ENCODE peak calls at places on chromosomes 16 and 17, in seven cellular contexts. One of them, this sample, is unnamed.

GRCh38 chr17:39208136-39208535 is 8.1 kb downstream of the RPL19 start:
- DNase-seq in NCI-H2081: no peak
- DNase-seq in stromal cell of bone marrow: no peak
- DNase-seq in CD8-positive, alpha-beta T cell: no peak
- DNase-seq in NCI-H1092: no peak
- DNase-seq in Ammon's horn: peak
- DNase-seq in germinal center: no peak
- DNase-seq in this sample: no peak

GRCh38 chr17:39114744-39115534 is 36.5 kb downstream of the PLXDC1 start:
- DNase-seq in Ammon's horn: no peak
- DNase-seq in stromal cell of bone marrow: peak
- DNase-seq in NCI-H2081: no peak
- DNase-seq in germinal center: no peak
- DNase-seq in CD8-positive, alpha-beta T cell: no peak
- DNase-seq in NCI-H1092: no peak
- DNase-seq in this sample: no peak

GRCh38 chr17:66405836-66406679 is 103.6 kb downstream of the PRKCA start:
- DNase-seq in CD8-positive, alpha-beta T cell: no peak
- DNase-seq in germinal center: no peak
- DNase-seq in NCI-H2081: peak
- DNase-seq in NCI-H1092: peak
- DNase-seq in Ammon's horn: peak
- DNase-seq in stromal cell of bone marrow: peak
- DNase-seq in this sample: no peak

GRCh38 chr16:20799599-20799998 is 6.7 kb downstream of the ERI2 start:
- DNase-seq in germinal center: no peak
- DNase-seq in stromal cell of bone marrow: no peak
- DNase-seq in NCI-H2081: no peak
- DNase-seq in Ammon's horn: no peak
- DNase-seq in NCI-H1092: no peak
- DNase-seq in CD8-positive, alpha-beta T cell: no peak
- DNase-seq in this sample: no peak

GRCh38 chr17:80839401-80839800 is 152.2 kb upstream of the CHMP6 start:
- DNase-seq in Ammon's horn: peak
- DNase-seq in germinal center: no peak
- DNase-seq in CD8-positive, alpha-beta T cell: no peak
- DNase-seq in NCI-H1092: peak
- DNase-seq in stromal cell of bone marrow: no peak
- DNase-seq in NCI-H2081: no peak
- DNase-seq in this sample: no peak

GRCh38 chr17:45687594-45687993 is 96.5 kb upstream of the CRHR1 start:
- DNase-seq in CD8-positive, alpha-beta T cell: no peak
- DNase-seq in stromal cell of bone marrow: no peak
- DNase-seq in Ammon's horn: no peak
- DNase-seq in NCI-H2081: no peak
- DNase-seq in germinal center: no peak
- DNase-seq in NCI-H1092: no peak
- DNase-seq in this sample: no peak

GRCh38 chr16:10594312-10594950 is 14.0 kb upstream of the EMP2 start:
- DNase-seq in germinal center: peak
- DNase-seq in stromal cell of bone marrow: no peak
- DNase-seq in NCI-H2081: no peak
- DNase-seq in CD8-positive, alpha-beta T cell: no peak
- DNase-seq in NCI-H1092: no peak
- DNase-seq in Ammon's horn: no peak
- DNase-seq in this sample: no peak

GRCh38 chr17:66420961-66421371 is 118.6 kb downstream of the PRKCA start:
- DNase-seq in NCI-H1092: no peak
- DNase-seq in stromal cell of bone marrow: no peak
- DNase-seq in germinal center: no peak
- DNase-seq in Ammon's horn: no peak
- DNase-seq in CD8-positive, alpha-beta T cell: no peak
- DNase-seq in NCI-H2081: no peak
- DNase-seq in this sample: no peak

GRCh38 chr16:69762843-69763556 is 868 bp downstream of the WWP2 start:
- DNase-seq in Ammon's horn: no peak
- DNase-seq in germinal center: no peak
- DNase-seq in CD8-positive, alpha-beta T cell: peak
- DNase-seq in stromal cell of bone marrow: no peak
- DNase-seq in NCI-H2081: no peak
- DNase-seq in NCI-H1092: no peak
- DNase-seq in this sample: no peak

GRCh38 chr17:79073706-79074088 is 927 bp upstream of the ENGASE start:
- DNase-seq in stromal cell of bone marrow: no peak
- DNase-seq in germinal center: no peak
- DNase-seq in NCI-H2081: no peak
- DNase-seq in NCI-H1092: no peak
- DNase-seq in CD8-positive, alpha-beta T cell: no peak
- DNase-seq in Ammon's horn: no peak
- DNase-seq in this sample: no peak

GRCh38 chr17:68733241-68734176 is 132.3 kb upstream of the FAM20A start:
- DNase-seq in stromal cell of bone marrow: no peak
- DNase-seq in NCI-H1092: no peak
- DNase-seq in germinal center: no peak
- DNase-seq in NCI-H2081: no peak
- DNase-seq in Ammon's horn: no peak
- DNase-seq in CD8-positive, alpha-beta T cell: no peak
- DNase-seq in this sample: no peak

GRCh38 chr17:18959071-18959844 is 7.3 kb downstream of the SLC5A10 start:
- DNase-seq in germinal center: no peak
- DNase-seq in NCI-H2081: no peak
- DNase-seq in CD8-positive, alpha-beta T cell: no peak
- DNase-seq in stromal cell of bone marrow: no peak
- DNase-seq in NCI-H1092: no peak
- DNase-seq in Ammon's horn: no peak
- DNase-seq in this sample: no peak

GRCh38 chr17:45050680-45051059 is 762 bp downstream of the DCAKD start:
- DNase-seq in NCI-H1092: no peak
- DNase-seq in germinal center: no peak
- DNase-seq in NCI-H2081: peak
- DNase-seq in Ammon's horn: no peak
- DNase-seq in CD8-positive, alpha-beta T cell: peak
- DNase-seq in stromal cell of bone marrow: no peak
- DNase-seq in this sample: no peak